ENCODE peak calls at places on chromosomes 3 and 15, in six cellular contexts. S is IMR-90, X is endodermal cell, U is fibroblast of villous mesenchyme, T is body of pancreas, C is AG09309. Z is an unnamed sample.

GRCh38 chr3:194577985-194578905 is 55.0 kb downstream of the TMEM44 start:
- DNase-seq in S (peak), X (no peak), U (peak), T (no peak), C (no peak), Z (peak)

GRCh38 chr3:45547202-45547701 is 47.3 kb upstream of the LIMD1 start:
- DNase-seq in S (no peak), X (peak), U (no peak), T (no peak), C (no peak), Z (peak)

GRCh38 chr3:31472479-31473390 is 60.0 kb upstream of the STT3B start:
- DNase-seq in S (peak), X (no peak), U (peak), T (no peak), C (no peak), Z (no peak)

GRCh38 chr3:117611242-117611641 is 901.7 kb downstream of the TUSC7 start:
- DNase-seq in S (no peak), X (no peak), U (no peak), T (no peak), C (no peak), Z (no peak)

GRCh38 chr3:64294771-64295170 is 69.5 kb upstream of the PRICKLE2 start:
- DNase-seq in S (no peak), X (no peak), U (no peak), T (no peak), C (no peak), Z (no peak)

GRCh38 chr3:33658971-33659848 is 58.8 kb downstream of the CLASP2 start:
- DNase-seq in S (peak), X (peak), U (peak), T (peak), C (no peak), Z (peak)

GRCh38 chr15:35686347-35686746 is 140.4 kb upstream of the DPH6 start:
- DNase-seq in S (no peak), X (no peak), U (peak), T (no peak), C (no peak), Z (no peak)

GRCh38 chr3:37590328-37591079 is 271.2 kb upstream of the CTDSPL start:
- DNase-seq in S (no peak), X (no peak), U (no peak), T (no peak), C (no peak), Z (no peak)

GRCh38 chr3:105988540-105988939 is 119.7 kb upstream of the CBLB start:
- DNase-seq in S (no peak), X (no peak), U (no peak), T (no peak), C (no peak), Z (no peak)

GRCh38 chr3:127226451-127226850 is 33.5 kb downstream of the PRR23E start:
- DNase-seq in S (no peak), X (no peak), U (no peak), T (no peak), C (peak), Z (no peak)

GRCh38 chr3:183185696-183186095 is 23.2 kb upstream of the LAMP3 start:
- DNase-seq in S (peak), X (no peak), U (peak), T (no peak), C (peak), Z (peak)

GRCh38 chr3:194572131-194572789 is 61.0 kb downstream of the TMEM44 start:
- DNase-seq in S (peak), X (peak), U (peak), T (peak), C (peak), Z (peak)

GRCh38 chr3:169509359-169509758 is 154.2 kb downstream of the MECOM start:
- DNase-seq in S (no peak), X (no peak), U (no peak), T (no peak), C (no peak), Z (no peak)

GRCh38 chr3:7646851-7647250 is 785.9 kb downstream of the GRM7 start:
- DNase-seq in S (no peak), X (no peak), U (no peak), T (no peak), C (no peak), Z (no peak)

GRCh38 chr3:126851382-126851781 is 131.5 kb upstream of the PLXNA1 start:
- DNase-seq in S (no peak), X (peak), U (no peak), T (no peak), C (no peak), Z (no peak)

GRCh38 chr3:67580430-67581000 is 73.9 kb downstream of the SUCLG2 start:
- DNase-seq in S (no peak), X (no peak), U (peak), T (no peak), C (no peak), Z (no peak)

GRCh38 chr15:33022629-33023028 is 171.9 kb downstream of the FMN1 start:
- DNase-seq in S (peak), X (peak), U (peak), T (peak), C (peak), Z (peak)

GRCh38 chr3:56761887-56762605 is 39.7 kb downstream of the ARHGEF3 start:
- DNase-seq in S (peak), X (no peak), U (peak), T (no peak), C (no peak), Z (peak)

GRCh38 chr15:58487041-58487723 is 55.4 kb downstream of the LIPC start:
- DNase-seq in S (no peak), X (no peak), U (no peak), T (no peak), C (no peak), Z (no peak)

GRCh38 chr15:58484794-58485600 is 53.2 kb downstream of the LIPC start:
- DNase-seq in S (no peak), X (no peak), U (no peak), T (no peak), C (no peak), Z (no peak)

GRCh38 chr15:58487724-58488120 is 55.9 kb downstream of the LIPC start:
- DNase-seq in S (no peak), X (no peak), U (no peak), T (no peak), C (no peak), Z (no peak)

GRCh38 chr15:58486564-58486963 is 54.8 kb downstream of the LIPC start:
- DNase-seq in S (no peak), X (no peak), U (no peak), T (no peak), C (no peak), Z (no peak)

DNA sequence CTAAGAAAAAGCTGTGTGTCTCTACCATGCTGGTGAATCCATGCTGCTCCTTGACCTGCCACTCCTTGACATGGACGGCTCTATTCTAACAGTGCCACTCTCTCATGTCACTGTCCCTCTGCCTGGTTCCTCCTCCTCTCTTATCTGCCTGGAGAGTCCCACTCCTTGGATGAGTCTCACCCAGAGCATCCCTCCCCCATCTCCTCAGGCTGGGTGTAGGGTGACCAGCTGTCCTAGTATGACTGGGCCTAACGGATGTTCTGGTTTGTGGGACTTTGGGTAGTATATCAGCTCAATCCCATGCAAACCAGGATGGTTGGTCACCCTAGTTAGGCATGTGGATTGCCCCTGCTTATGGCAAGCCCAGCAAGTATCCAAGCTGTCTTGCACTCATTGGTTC is 54.3 kb downstream of the LIPC start:
- DNase-seq in S (no peak), X (no peak), U (no peak), T (no peak), C (no peak), Z (no peak)
- H3K4me3 ChIP-seq in S (no peak), X (no peak), U (no peak), T (no peak), C (no peak), Z (no peak)

DNA sequence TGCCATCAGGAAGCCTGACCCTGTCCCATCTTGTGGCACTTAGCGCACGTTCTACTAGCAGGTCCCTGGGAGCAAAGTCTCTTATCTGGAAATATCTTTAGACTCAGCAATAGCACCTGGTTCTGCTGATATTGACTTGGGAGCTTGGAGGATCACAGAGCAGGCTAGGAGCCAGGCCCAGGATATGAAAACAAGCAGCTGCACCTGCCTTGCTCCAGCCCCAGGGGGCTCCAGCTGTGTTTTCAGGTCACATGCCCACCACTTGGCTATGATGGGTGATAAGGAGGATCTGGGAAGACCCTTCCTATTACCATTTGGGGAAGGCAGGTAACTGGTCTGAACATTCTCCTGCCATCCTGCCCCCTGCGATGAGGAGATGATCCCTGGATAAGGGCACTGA is 87.8 kb downstream of the C3orf70 start:
- DNase-seq in S (no peak), X (peak), U (no peak), T (no peak), C (no peak), Z (no peak)
- TF ChIP-seq CTCF in S (no peak), X (peak), U (no peak), T (no peak), C (no peak), Z (peak)

GRCh38 chr3:9916346-9916733 is 558 bp upstream of the IL17RC start:
- DNase-seq in S (peak), X (no peak), U (peak), T (peak), C (no peak), Z (peak)
- H3K4me3 ChIP-seq in S (peak), X (peak), U (peak), T (no peak), C (peak), Z (peak)

GRCh38 chr15:62390793-62391543 is 225.9 kb upstream of the C2CD4B start:
- DNase-seq in S (peak), X (peak), U (peak), T (peak), C (no peak), Z (peak)

GRCh38 chr15:62391565-62392262 is 226.6 kb upstream of the C2CD4B start:
- DNase-seq in S (peak), X (peak), U (peak), T (peak), C (no peak), Z (peak)

GRCh38 chr15:62393196-62393595 is 228.1 kb upstream of the C2CD4B start:
- DNase-seq in S (peak), X (no peak), U (no peak), T (no peak), C (no peak), Z (no peak)

GRCh38 chr15:62394079-62394478 is 229.0 kb upstream of the C2CD4B start:
- DNase-seq in S (peak), X (no peak), U (peak), T (no peak), C (no peak), Z (peak)

GRCh38 chr15:62392411-62392810 is 227.3 kb upstream of the C2CD4B start:
- DNase-seq in S (peak), X (peak), U (peak), T (peak), C (no peak), Z (peak)
- TF ChIP-seq CTCF in S (no peak), X (peak), U (no peak), T (no peak), C (peak), Z (no peak)

GRCh38 chr15:29822685-29823459 is 604 bp upstream of the TJP1 start:
- DNase-seq in S (peak), X (no peak), U (peak), T (peak), C (no peak), Z (peak)
- H3K4me3 ChIP-seq in S (peak), X (peak), U (peak), T (no peak), C (peak), Z (peak)

GRCh38 chr15:66634540-66634939 is 67.5 kb upstream of the SMAD6 start:
- DNase-seq in S (no peak), X (peak), U (no peak), T (no peak), C (no peak), Z (no peak)
- TF ChIP-seq CTCF in S (no peak), X (no peak), U (no peak), T (no peak), C (no peak), Z (no peak)

DNA sequence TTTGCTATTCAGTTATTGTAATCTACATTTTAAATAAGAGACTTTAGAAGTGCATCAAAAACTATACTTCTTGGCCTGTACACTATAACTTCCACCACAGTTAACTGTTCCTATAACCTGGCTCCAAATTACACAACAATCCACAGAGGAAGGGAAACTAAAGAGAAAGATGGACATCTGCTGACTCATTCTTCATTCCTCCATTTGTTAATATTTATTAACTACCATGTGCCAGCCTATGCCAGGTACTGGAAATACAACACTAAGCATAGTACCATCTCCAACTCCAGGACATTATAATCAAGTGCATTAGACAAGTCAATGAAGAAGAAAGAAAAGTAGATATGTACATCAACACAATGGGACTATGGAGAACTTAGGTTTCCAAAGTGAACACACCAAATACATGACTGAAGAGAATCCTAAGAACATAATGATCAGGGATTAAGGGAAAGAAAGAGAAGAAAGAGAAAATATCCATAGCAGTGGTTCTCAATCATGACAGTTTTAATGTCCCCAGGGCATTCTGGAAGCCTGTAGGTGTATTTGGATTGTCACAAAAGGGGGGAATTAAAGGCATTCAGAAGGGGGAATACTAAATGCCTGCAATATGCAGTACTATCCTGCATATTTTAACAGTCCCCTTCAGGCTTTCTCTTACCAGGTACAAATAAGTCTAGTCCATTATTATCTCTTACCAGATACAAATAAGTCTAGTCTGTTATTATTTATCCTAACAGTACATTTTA is 8.9 kb downstream of the ICE2 start:
- DNase-seq in S (peak), X (no peak), U (peak), T (no peak), C (no peak), Z (peak)
- H3K4me3 ChIP-seq in S (no peak), X (no peak), U (no peak), T (no peak), C (no peak), Z (no peak)